ENCODE peak calls at places on chromosome X, in four cellular contexts. L is uterus; V is mucosa of gallbladder; P is activated CD4-positive, alpha-beta memory T cell treated with anti-CD3 and anti-CD28 coated beads, Interleukin-2, amount 10 ng/mL, durations not matched to agents 7 days and 5 days. R is an unnamed sample.

GRCh38 chrX:136667446-136668168 is 19.6 kb downstream of the CD40LG start:
- DNase-seq in L (no peak), V (no peak), P (peak; percentile 57), R (no peak)

GRCh38 chrX:43573441-43574015 is 82.6 kb upstream of the MAOA start:
- DNase-seq in L (no peak), V (no peak), P (no peak), R (no peak)

GRCh38 chrX:137051978-137052640 is 18.3 kb upstream of the GPR101 start:
- DNase-seq in L (peak; percentile 61), V (peak; percentile 51), P (peak; percentile 79), R (peak; percentile 21)

GRCh38 chrX:108453841-108454240 is 14.2 kb downstream of the COL4A5 start:
- DNase-seq in L (no peak), V (no peak), P (no peak), R (no peak)

GRCh38 chrX:16643160-16643559 is 6.8 kb upstream of the S100G start:
- DNase-seq in L (no peak), V (no peak), P (no peak), R (no peak)

GRCh38 chrX:93322110-93322509 is 351.3 kb downstream of the NAP1L3 start:
- DNase-seq in L (no peak), V (no peak), P (no peak), R (no peak)

GRCh38 chrX:16930392-16930791 is 16.1 kb upstream of the REPS2 start:
- DNase-seq in L (no peak), V (no peak), P (no peak), R (no peak)

GRCh38 chrX:132022115-132022862 is 813 bp upstream of the STK26 start:
- DNase-seq in L (no peak), V (no peak), P (peak; percentile 17), R (peak; percentile 2)

GRCh38 chrX:124018031-124018430 is 56.5 kb downstream of the STAG2 start:
- DNase-seq in L (no peak), V (no peak), P (no peak), R (no peak)

R was measured in HepG2.